ENCODE peak calls at places on chromosomes 12 and 14, in nine cellular contexts. T is HepG2, U is sigmoid colon, R is esophagus muscularis mucosa, G is K562, H is HCT116, S is GM12878, O is endothelial cell of umbilical vein, D is stomach. C is an unnamed sample. For H3K4me1, the result is how much of the 10 kb centered on the place peaks cover.

GRCh38 chr12:41684997-41685396 is 459.7 kb downstream of the GXYLT1 start:
- DNase-seq in S (no peak), H (no peak), R (no peak), G (no peak), U (no peak), D (no peak), O (no peak), T (no peak), C (no peak)

GRCh38 chr14:61042220-61042619 is 61.2 kb downstream of the SLC38A6 start:
- DNase-seq in O (no peak), H (no peak), R (no peak), S (no peak), T (peak), U (no peak), G (no peak), D (no peak), C (no peak)

GRCh38 chr14:53278602-53279506 is 125.7 kb upstream of the DDHD1 start:
- DNase-seq in G (peak), U (no peak), R (no peak), O (peak), S (no peak), H (no peak), T (peak), D (no peak), C (no peak)

GRCh38 chr12:115132145-115132544 is 448.2 kb upstream of the TBX3 start:
- DNase-seq in D (no peak), G (no peak), R (no peak), U (no peak), O (no peak), T (no peak), S (no peak), H (no peak), C (no peak)

GRCh38 chr12:112837629-112838191 is 46.2 kb downstream of the RPH3A start:
- DNase-seq in U (no peak), G (peak), O (peak), D (no peak), S (no peak), R (no peak), T (peak), H (no peak), C (no peak)

GRCh38 chr12:79945455-79945854 is 10.6 kb upstream of the PPP1R12A start:
- DNase-seq in H (no peak), T (no peak), G (no peak), S (no peak), D (no peak), U (no peak), O (no peak), R (no peak), C (no peak)

GRCh38 chr12:26226629-26227375 is 31.4 kb downstream of the SSPN start:
- DNase-seq in O (peak), D (peak), H (no peak), S (no peak), G (no peak), R (no peak), T (no peak), U (peak), C (peak)

GRCh38 chr14:69712637-69713088 is 54.3 kb upstream of the SRSF5 start:
- DNase-seq in O (peak), S (no peak), U (peak), T (no peak), H (no peak), G (no peak), R (no peak), D (peak), C (peak)

GRCh38 chr14:53295985-53296582 is 143.0 kb upstream of the DDHD1 start:
- DNase-seq in H (peak), D (no peak), O (peak), R (no peak), T (peak), G (peak), U (no peak), S (no peak), C (no peak)

GRCh38 chr12:46553266-46553665 is 180.7 kb upstream of the SLC38A2 start:
- DNase-seq in D (no peak), T (peak), R (no peak), G (no peak), H (peak), U (no peak), O (peak), S (no peak), C (no peak)

GRCh38 chr12:56040963-56041578 is 647 bp upstream of the RPS26 start:
- DNase-seq in U (no peak), T (no peak), D (no peak), S (no peak), R (no peak), O (no peak), H (no peak), G (no peak), C (no peak)

GRCh38 chr14:100345711-100346110 is 22.6 kb downstream of the SLC25A47 start:
- DNase-seq in H (no peak), U (no peak), G (no peak), O (no peak), T (no peak), S (no peak), R (no peak), D (no peak), C (no peak)

GRCh38 chr14:100342195-100342594 is 19.1 kb downstream of the SLC25A47 start:
- DNase-seq in G (no peak), H (no peak), U (no peak), D (no peak), S (no peak), R (no peak), T (no peak), O (no peak), C (no peak)

GRCh38 chr14:100339757-100340453 is 16.8 kb downstream of the SLC25A47 start:
- DNase-seq in O (no peak), U (no peak), D (no peak), T (no peak), H (no peak), S (no peak), G (no peak), R (no peak), C (no peak)

GRCh38 chr14:100340454-100340813 is 17.3 kb downstream of the SLC25A47 start:
- DNase-seq in G (no peak), S (no peak), T (no peak), O (no peak), H (no peak), D (no peak), R (no peak), U (no peak), C (no peak)

DNA sequence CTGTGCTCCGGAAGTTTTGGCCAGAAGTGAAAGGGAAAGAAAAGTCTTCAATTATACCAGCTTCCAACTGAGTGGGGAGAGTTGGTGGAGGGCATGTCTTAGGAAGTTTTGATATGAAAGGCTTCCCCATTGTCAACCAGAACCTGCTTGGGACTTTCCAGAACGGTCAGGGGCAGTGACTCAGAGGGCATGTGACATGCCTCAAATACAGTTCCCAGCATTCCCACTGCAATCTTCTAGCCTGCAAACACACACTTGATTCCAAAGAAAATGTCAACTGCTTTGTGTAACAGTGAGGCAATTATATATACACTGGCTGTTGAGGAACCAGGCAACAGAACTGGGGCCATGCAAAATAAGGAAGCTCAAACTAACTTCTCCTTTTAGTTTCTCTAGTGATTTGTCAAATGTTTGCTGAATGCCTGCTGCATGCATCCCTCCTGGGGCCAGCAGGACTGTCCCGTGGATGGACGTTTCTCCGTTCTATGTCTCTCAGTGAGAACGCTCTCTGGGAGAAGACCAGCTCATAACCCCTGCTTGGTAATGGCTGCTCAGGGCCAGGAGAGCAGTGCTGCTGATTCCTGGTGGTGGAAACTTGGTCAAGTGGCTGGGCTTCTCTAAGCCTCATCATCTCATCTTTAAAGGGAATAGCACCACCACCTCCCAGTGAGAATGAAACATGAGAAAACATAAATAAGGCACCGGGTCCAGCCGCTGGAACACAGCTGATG is 18.3 kb downstream of the SLC25A47 start:
- DNase-seq in O (peak), U (no peak), D (peak), G (no peak), R (no peak), T (no peak), H (no peak), S (peak), C (no peak)
- TF ChIP-seq POLR2AphosphoS5 in O (peak), U (peak), D (peak), G (no peak), R (peak), T (no peak), H (no peak), S (peak), C (peak)

DNA sequence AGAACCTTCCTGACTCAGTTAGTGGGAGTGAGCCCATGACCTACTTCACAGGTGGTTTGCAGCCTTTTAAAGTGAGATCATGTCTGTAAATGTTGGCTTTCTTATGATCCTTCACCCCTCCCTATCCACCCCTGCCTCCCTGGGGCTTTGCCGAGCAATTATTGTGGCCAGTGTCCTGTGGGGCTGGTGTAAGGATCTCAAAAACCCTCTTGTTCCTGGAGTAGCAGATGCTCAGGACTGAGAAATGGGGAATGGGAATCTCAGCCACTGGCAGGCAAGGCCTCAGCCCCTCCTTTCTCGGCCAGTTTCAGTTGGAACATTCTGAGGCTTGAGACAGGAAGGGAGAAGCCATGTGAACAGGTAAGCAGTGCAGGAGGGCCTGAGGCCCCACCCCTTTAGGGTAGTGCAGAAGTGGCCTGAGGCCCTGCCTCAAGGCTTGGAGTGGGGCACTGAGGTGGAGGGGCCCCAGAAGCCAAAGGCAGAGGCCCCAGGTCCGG is 53.8 kb downstream of the PLEKHG3 start:
- DNase-seq in D (no peak), S (no peak), G (no peak), R (no peak), O (no peak), U (no peak), T (no peak), H (no peak), C (no peak)
- H3K4me1 ChIP-seq in D (half or more), S (under half), G (under half), R (under half), O (under half), U (under half), T (under half), H (under half), C (under half)

GRCh38 chr14:32226051-32226450 is 23.0 kb upstream of the RNU6-8 start:
- DNase-seq in H (no peak), G (no peak), S (no peak), O (no peak), R (no peak), T (no peak), U (no peak), D (no peak), C (no peak)

GRCh38 chr14:32225378-32225920 is 22.4 kb upstream of the RNU6-8 start:
- DNase-seq in R (no peak), U (no peak), T (no peak), D (no peak), G (no peak), O (no peak), H (no peak), S (no peak), C (no peak)

GRCh38 chr14:32230695-32231280 is 27.7 kb upstream of the RNU6-8 start:
- DNase-seq in U (no peak), G (no peak), T (no peak), R (no peak), H (no peak), S (no peak), O (no peak), D (no peak), C (no peak)

GRCh38 chr14:32230181-32230580 is 27.1 kb upstream of the RNU6-8 start:
- DNase-seq in G (no peak), T (no peak), U (no peak), S (no peak), D (no peak), R (no peak), O (no peak), H (no peak), C (no peak)

DNA sequence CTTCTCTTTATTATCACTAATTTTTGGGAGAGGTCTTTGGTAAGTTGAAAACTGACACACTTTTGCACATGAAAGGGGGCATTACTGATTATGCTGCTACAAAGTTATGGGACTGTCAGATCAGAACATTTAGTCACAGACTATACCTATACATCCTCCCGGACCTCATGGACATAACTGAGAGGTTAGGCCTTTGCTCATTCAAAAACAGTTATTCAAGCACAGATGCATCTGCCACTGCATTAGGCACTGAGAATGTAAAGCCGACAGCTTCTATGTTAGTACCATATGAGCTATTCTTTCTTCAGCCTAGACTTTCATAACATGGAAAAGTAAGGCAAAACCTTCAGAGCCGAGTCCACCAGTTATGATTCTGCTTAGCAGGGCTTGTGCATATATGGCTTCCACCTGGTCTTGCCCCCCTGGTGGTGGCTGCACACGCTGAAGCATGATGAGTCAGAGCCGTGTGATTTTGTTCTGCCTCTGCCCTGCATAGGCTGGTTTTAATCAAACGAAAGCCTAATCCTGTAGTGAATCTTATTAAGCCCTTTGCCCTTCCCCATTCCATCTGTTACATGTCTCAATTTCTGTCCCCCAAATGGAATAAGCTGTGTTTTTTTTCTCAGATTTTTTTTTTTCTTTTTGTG is 21.8 kb upstream of the RNU6-8 start:
- DNase-seq in H (no peak), R (no peak), O (peak), G (peak), D (no peak), U (peak), S (no peak), T (peak), C (no peak)
- TF ChIP-seq CTCF in H (no peak), R (no peak), O (peak), G (peak), D (peak), U (peak), S (peak), T (peak), C (no peak)

DNA sequence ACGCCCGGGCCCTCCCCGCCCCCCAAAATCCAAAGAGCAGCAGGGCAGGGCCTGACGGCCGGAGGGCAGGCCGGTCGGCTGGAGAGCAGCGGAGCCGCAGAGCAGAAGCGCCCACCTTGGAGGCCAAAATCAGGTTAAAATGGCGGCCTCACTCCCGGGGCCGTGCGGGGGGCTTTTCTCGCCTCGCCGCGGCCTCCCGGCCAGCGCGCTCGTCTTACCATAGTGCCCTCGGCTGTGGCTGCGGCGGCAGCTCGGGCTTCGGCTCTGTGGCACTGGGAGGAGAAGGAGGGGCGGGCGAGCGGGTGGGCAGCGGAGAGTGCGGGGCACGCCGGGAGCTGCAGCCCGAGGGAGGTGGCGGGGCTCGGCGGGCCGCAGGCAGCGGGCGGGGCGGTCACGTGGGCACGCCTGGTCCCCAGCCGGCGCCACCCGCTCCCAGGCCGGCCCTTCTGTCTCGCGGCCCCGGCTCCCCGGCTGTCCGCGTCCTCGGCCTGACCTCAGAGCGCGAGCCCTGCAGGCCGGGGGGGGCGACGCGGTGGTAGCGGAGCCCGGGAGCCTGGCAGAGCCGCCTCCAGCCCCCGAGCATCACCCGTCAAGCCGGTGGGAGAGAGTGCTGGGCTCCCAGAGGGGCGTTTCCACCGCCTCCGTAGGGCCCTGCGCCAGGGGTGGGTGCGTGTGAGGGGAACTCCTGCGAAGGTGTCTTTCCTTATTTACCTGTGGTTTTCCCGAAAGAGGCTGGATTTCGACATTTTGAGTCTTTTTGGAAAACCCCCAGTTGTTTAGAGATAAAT is at the start of gene CFL2:
- DNase-seq in S (no peak), U (peak), G (peak), D (peak), H (peak), O (peak), R (peak), T (peak), C (peak)
- TF ChIP-seq POLR2AphosphoS5 in S (peak), U (peak), G (no peak), D (peak), H (peak), O (peak), R (peak), T (peak), C (no peak)

DNA sequence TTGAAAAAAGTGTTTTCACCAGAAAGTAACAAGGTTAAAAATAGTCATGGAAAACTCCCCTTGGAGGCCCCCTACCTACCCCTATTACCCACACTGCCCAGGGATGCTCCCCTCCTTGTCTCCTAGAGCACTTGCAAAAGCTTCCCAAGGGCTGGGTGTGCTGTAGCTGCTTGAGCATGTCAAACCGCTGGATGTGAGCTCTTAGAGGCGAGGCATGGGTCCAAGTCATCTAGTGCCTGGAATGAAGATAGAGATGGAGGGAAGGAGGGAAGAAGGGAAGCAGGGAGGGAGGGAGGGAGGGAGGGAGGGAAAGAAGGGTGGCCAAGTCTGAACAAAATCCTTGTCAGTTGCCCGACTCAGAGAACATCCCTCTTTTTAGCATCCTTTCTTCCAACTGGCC is 43.1 kb downstream of the LTBP2 start:
- DNase-seq in H (no peak), R (no peak), G (no peak), U (no peak), O (no peak), D (no peak), T (no peak), S (no peak), C (no peak)
- H3K4me1 ChIP-seq in H (half or more), R (under half), G (under half), U (under half), O (under half), D (half or more), T (under half), S (under half), C (under half)

GRCh38 chr14:100905166-100905565 is 1.6 kb upstream of the RTL1 start:
- DNase-seq in S (no peak), G (no peak), U (peak), T (no peak), O (no peak), D (no peak), R (no peak), H (no peak), C (no peak)

GRCh38 chr14:100907240-100907639 is 3.7 kb upstream of the RTL1 start:
- DNase-seq in S (no peak), T (no peak), H (no peak), R (no peak), O (no peak), D (no peak), G (no peak), U (no peak), C (no peak)

GRCh38 chr14:100904307-100905019 is 941 bp upstream of the RTL1 start:
- DNase-seq in U (peak), G (peak), S (no peak), R (no peak), D (no peak), O (no peak), H (no peak), T (no peak), C (no peak)

GRCh38 chr14:100903672-100904185 is at the start of gene RTL1:
- DNase-seq in T (no peak), D (no peak), R (peak), G (no peak), U (peak), O (no peak), H (no peak), S (no peak), C (no peak)

DNA sequence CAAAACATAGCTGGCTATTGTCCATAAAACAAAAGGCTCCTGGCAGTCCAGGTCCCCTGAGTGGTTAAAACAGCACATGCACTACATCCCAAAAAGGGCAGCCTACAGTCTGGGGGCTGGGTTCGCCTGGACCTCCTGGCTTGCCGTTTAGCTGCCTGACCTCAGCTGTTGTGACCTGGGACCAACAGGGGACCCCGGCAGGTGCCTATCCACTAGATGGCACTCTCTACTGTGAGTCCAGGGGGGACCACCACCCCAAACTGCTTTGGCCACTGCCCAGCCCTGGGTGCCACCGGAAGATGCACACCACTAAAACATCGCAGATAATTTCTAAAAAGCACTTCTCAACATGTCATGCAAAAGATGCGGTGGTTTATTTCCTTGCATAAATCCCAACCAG is 2.9 kb upstream of the RTL1 start:
- DNase-seq in O (no peak), T (no peak), G (peak), S (no peak), R (no peak), U (peak), H (no peak), D (no peak), C (no peak)
- TF ChIP-seq CTCF in O (peak), T (peak), G (peak), S (peak), R (no peak), U (no peak), H (peak), D (no peak), C (no peak)

GRCh38 chr12:104605685-104606084 is 148.9 kb downstream of the CHST11 start:
- DNase-seq in R (peak), O (no peak), D (no peak), S (no peak), U (peak), G (no peak), H (no peak), T (no peak), C (no peak)

GRCh38 chr12:104602901-104603300 is 146.2 kb downstream of the CHST11 start:
- DNase-seq in T (no peak), D (no peak), G (no peak), H (no peak), O (no peak), R (no peak), U (no peak), S (no peak), C (no peak)

GRCh38 chr12:104603545-104603973 is 146.8 kb downstream of the CHST11 start:
- DNase-seq in H (peak), T (no peak), R (no peak), U (no peak), S (no peak), D (no peak), G (no peak), O (no peak), C (no peak)

GRCh38 chr12:104604995-104605675 is 148.4 kb downstream of the CHST11 start:
- DNase-seq in U (no peak), D (no peak), T (no peak), G (no peak), H (peak), O (no peak), S (no peak), R (no peak), C (no peak)

GRCh38 chr12:104604070-104604994 is 147.6 kb downstream of the CHST11 start:
- DNase-seq in G (peak), D (peak), O (peak), T (no peak), U (peak), S (peak), R (no peak), H (peak), C (peak)
- TF ChIP-seq POLR2AphosphoS5 in G (no peak), D (peak), O (peak), T (no peak), U (peak), S (peak), R (peak), H (peak), C (peak)

GRCh38 chr12:87464565-87464964 is 564.6 kb downstream of the C12orf50 start:
- DNase-seq in O (no peak), U (no peak), H (no peak), G (no peak), T (no peak), R (no peak), D (no peak), S (no peak), C (no peak)
- H3K4me1 ChIP-seq in O (under half), U (under half), H (under half), G (under half), T (under half), R (under half), D (under half), S (under half), C (under half)

C was measured in prostate gland.